ENCODE peak calls at places on chromosomes 6 and 20, in four cellular contexts. K, M, D and Y are unnamed samples. For H3K4me1 and H3K9me2, the result is how much of the 10 kb centered on the place peaks cover.

GRCh38 chr6:91659881-91660280 is 1073.0 kb upstream of the MAP3K7 start:
- DNase-seq in K (no peak), M (no peak), D (no peak), Y (no peak)

GRCh38 chr6:16876201-16876600 is 114.9 kb upstream of the ATXN1 start:
- DNase-seq in K (no peak), M (no peak), D (no peak), Y (no peak)

GRCh38 chr6:26420607-26421235 is 18.6 kb downstream of the BTN3A1 start:
- DNase-seq in K (peak), M (peak), D (peak), Y (peak)

GRCh38 chr6:1014431-1014807 is 297.5 kb upstream of the FOXQ1 start:
- DNase-seq in K (no peak), M (no peak), D (no peak), Y (no peak)

GRCh38 chr20:34220581-34220980 is 20.6 kb upstream of the ASIP start:
- DNase-seq in K (peak), M (no peak), D (no peak), Y (no peak)

GRCh38 chr6:29705389-29706231 is 17.6 kb upstream of the HLA-F start:
- DNase-seq in K (peak), M (peak), D (peak), Y (peak)

GRCh38 chr20:10322073-10323012 is 103.7 kb downstream of the SNAP25 start:
- DNase-seq in K (peak), M (peak), D (no peak), Y (no peak)

GRCh38 chr6:26129656-26130055 is 42.4 kb downstream of the HFE start:
- DNase-seq in K (no peak), M (no peak), D (no peak), Y (no peak)

GRCh38 chr6:117933471-117933870 is 26.4 kb downstream of the SLC35F1 start:
- DNase-seq in K (no peak), M (no peak), D (no peak), Y (no peak)

GRCh38 chr20:3973705-3974104 is 41.7 kb downstream of the RNF24 start:
- DNase-seq in K (no peak), M (no peak), D (no peak), Y (no peak)

GRCh38 chr6:10297825-10298224 is 117.0 kb downstream of the TFAP2A start:
- DNase-seq in K (no peak), M (no peak), D (no peak), Y (no peak)

GRCh38 chr20:19889011-19889953 is 127.9 kb upstream of the NAA20 start:
- DNase-seq in K (peak), M (no peak), D (peak), Y (no peak)

GRCh38 chr6:27592107-27592480 is 119.2 kb upstream of the ZNF184 start:
- DNase-seq in K (no peak), M (no peak), D (peak), Y (no peak)

GRCh38 chr6:149082320-149082719 is 235.2 kb upstream of the TAB2 start:
- DNase-seq in K (peak), M (peak), D (peak), Y (peak)

GRCh38 chr20:42258568-42258967 is 640.4 kb upstream of the CHD6 start:
- DNase-seq in K (no peak), M (no peak), D (no peak), Y (no peak)

GRCh38 chr20:17059465-17059864 is 167.4 kb upstream of the PCSK2 start:
- DNase-seq in K (peak), M (no peak), D (no peak), Y (no peak)

GRCh38 chr20:58760881-58761280 is 68.3 kb downstream of the NPEPL1 start:
- DNase-seq in K (no peak), M (no peak), D (no peak), Y (no peak)

GRCh38 chr20:62158541-62158940 is 15.0 kb downstream of the SS18L1 start:
- DNase-seq in K (no peak), M (no peak), D (no peak), Y (no peak)

GRCh38 chr6:105810105-105810921 is 275.8 kb upstream of the PRDM1 start:
- DNase-seq in K (peak), M (no peak), D (peak), Y (no peak)

GRCh38 chr6:47698342-47698787 is at the start of gene ADGRF4:
- DNase-seq in K (peak), M (no peak), D (peak), Y (no peak)

GRCh38 chr6:127342946-127343752 is at the start of gene ECHDC1:
- DNase-seq in K (peak), M (peak), D (peak), Y (peak)

GRCh38 chr20:16441526-16442164 is 131.6 kb downstream of the KIF16B start:
- DNase-seq in K (no peak), M (peak), D (no peak), Y (no peak)

GRCh38 chr20:24473435-24473834 is 4.0 kb downstream of the SYNDIG1 start:
- DNase-seq in K (no peak), M (no peak), D (no peak), Y (no peak)

GRCh38 chr6:170177383-170178265 is 113.3 kb downstream of the DLL1 start:
- DNase-seq in K (no peak), M (peak), D (no peak), Y (no peak)

GRCh38 chr6:55260181-55260580 is 67.1 kb upstream of the GFRAL start:
- DNase-seq in K (no peak), M (no peak), D (no peak), Y (no peak)

GRCh38 chr6:153140299-153140698 is 9.2 kb upstream of the RGS17 start:
- DNase-seq in K (no peak), M (peak), D (no peak), Y (no peak)

GRCh38 chr6:659716-660581 is 3.0 kb upstream of the HUS1B start:
- DNase-seq in K (no peak), M (no peak), D (peak), Y (no peak)

GRCh38 chr20:33408716-33409654 is 7.7 kb upstream of the CDK5RAP1 start:
- DNase-seq in K (no peak), M (no peak), D (no peak), Y (peak)

GRCh38 chr20:588932-589672 is 21.0 kb downstream of the TCF15 start:
- DNase-seq in K (no peak), M (peak), D (peak), Y (no peak)

GRCh38 chr20:1632228-1632577 is 12.4 kb upstream of the SIRPB1 start:
- DNase-seq in K (peak), M (no peak), D (no peak), Y (no peak)

GRCh38 chr6:32406197-32406596 is 784 bp downstream of the BTNL2 start:
- DNase-seq in K (no peak), M (no peak), D (no peak), Y (no peak)

GRCh38 chr6:112044196-112044595 is 9.7 kb upstream of the CCN6 start:
- DNase-seq in K (no peak), M (no peak), D (no peak), Y (no peak)

GRCh38 chr6:12049165-12049564 is 37.1 kb downstream of the HIVEP1 start:
- DNase-seq in K (no peak), M (no peak), D (no peak), Y (peak)

GRCh38 chr6:151330130-151330715 is 61.1 kb downstream of the ZBTB2 start:
- DNase-seq in K (no peak), M (peak), D (no peak), Y (no peak)

GRCh38 chr6:141726158-141726557 is 406.6 kb upstream of the GJE1 start:
- DNase-seq in K (no peak), M (no peak), D (peak), Y (no peak)
- H3K27ac ChIP-seq in K (no peak), M (peak), D (no peak), Y (no peak)

DNA sequence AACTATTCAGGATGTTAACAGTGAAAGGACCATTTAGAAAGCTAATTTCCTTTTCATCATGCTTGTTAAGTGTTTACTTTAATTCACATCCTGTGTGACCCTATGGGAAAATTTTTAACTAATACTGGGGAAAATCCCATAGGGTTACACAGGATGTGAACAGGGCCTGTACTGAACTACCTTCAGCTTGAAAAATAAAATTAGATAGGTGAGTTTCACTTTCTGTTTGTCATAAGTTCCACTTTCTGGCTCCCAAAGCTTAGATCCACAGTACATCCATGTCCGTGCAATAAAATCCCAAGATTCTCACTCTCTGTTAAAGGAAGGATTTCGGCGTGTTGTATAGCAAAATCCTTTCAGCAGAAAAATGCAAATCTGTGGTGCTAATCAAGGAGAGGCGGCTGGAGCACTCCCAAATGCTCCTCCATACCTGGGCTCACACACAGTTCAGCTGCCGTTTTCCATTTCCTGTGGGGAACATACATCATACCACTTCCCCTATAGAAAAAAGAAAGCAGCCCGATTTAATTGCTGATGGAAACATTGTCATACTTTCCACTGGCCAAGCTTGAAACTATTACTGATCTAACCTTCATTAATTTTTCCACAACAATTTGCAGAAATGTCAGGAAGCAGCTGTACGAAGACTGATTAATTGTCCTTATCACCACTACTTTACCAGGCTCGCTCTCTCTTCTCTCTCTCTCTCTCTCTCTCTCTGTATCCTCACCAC is 125.2 kb downstream of the HIVEP2 start:
- DNase-seq in K (no peak), M (no peak), D (no peak), Y (peak)
- H3K4me1 ChIP-seq in K (under half), M (under half), D (under half), Y (under half)

GRCh38 chr20:38043512-38044300 is 10.2 kb downstream of the RPRD1B start:
- DNase-seq in K (peak), M (no peak), D (no peak), Y (no peak)
- H3K9me2 ChIP-seq in K (under half), M (under half), D (under half), Y (under half)

DNA sequence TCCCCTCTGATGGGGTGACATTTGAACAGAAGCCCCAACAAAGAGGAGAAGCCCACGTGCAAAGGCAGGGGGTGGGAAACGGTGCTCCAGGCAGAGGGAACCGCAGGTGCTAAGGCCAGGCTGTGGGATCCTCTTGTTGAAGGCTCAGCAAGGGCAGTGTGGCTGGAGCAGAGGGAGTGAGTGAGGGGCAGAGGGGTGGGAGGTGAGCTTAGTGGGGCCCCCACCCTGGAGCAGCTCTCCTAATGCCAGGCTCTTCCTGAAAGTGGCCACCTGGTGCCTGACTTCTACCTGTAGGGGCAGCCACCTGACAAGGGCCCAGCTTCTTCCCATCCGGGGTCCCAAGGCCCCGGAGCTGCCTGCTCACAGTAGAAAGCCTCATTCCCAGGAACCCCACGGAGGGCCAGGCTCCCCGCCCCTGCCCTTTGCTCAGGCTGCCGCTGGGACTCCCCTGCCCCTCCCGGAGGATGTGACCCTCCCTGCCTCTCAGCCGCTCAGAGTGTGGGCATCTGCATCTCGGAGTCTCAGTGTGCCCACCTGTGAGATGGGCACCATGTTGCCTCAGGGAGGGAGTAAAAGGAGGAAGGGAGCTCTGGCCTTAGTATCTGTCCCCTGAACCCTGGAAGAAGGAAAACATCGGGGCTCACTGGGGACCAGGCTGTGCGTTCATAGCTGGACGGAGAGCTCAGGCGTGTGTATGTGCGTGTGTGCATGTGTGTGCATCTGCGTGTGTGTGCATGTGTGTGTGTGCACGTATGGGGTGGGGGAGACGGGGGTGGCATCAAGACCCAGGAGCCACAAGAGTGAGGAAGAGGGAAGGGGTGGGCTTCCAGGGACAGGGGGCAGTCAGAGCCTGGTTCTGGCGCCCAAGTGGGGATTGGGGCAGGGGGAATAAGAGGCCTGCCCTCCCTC is 119.4 kb downstream of the CEBPB start:
- DNase-seq in K (no peak), M (no peak), D (no peak), Y (no peak)
- H3K27ac ChIP-seq in K (peak), M (peak), D (no peak), Y (no peak)